ENCODE peak calls at places on chromosomes 6 and 20, in six cellular contexts. A is NCI-H226; O is activated CD4-positive, alpha-beta T cell treated with anti-CD3 and anti-CD28 coated beads, Interleukin-2, amount 50 U/mL, for 1 hour; P is activated T-helper 1 cell treated with anti-CD3 and anti-CD28 coated beads, Interleukin-12 subunit alpha, Interleukin-12 subunit beta, Interleukin-2, Interleukin-4 antibody, amounts not matched to agents 30 ng/mL and 10 ng/mL and 1 ng/mL, durations not matched to agents 14 hours and 24 hours and 36 hours; J is tibial nerve; S is foreskin fibroblast. H is an unnamed sample.

GRCh38 chr6:14095444-14095843 is 22.1 kb upstream of the CD83 start:
- DNase-seq in A (no peak), O (no peak), P (no peak), J (no peak), S (no peak), H (no peak)

GRCh38 chr20:5780233-5781217 is 30.3 kb downstream of the SHLD1 start:
- DNase-seq in A (no peak), O (no peak), P (no peak), J (no peak), S (peak), H (no peak)

GRCh38 chr6:170485159-170485558 is 67.9 kb downstream of the PSMB1 start:
- DNase-seq in A (no peak), O (no peak), P (no peak), J (no peak), S (no peak), H (no peak)

GRCh38 chr6:86147311-86147710 is 504.6 kb upstream of the SYNCRIP start:
- DNase-seq in A (no peak), O (no peak), P (no peak), J (no peak), S (no peak), H (no peak)

GRCh38 chr6:104705095-104705707 is 154.5 kb downstream of the HACE1 start:
- DNase-seq in A (peak), O (peak), P (peak), J (no peak), S (peak), H (no peak)

GRCh38 chr6:156782691-156783320 is 5.6 kb downstream of the ARID1B start:
- DNase-seq in A (no peak), O (no peak), P (no peak), J (no peak), S (no peak), H (no peak)

GRCh38 chr6:2976571-2977085 is 5.3 kb upstream of the SERPINB6 start:
- DNase-seq in A (peak), O (no peak), P (no peak), J (no peak), S (peak), H (peak)

GRCh38 chr20:326645-327031 is 1.3 kb downstream of the SOX12 start:
- DNase-seq in A (no peak), O (no peak), P (no peak), J (no peak), S (peak), H (peak)

GRCh38 chr20:41717464-41717863 is 99.3 kb upstream of the CHD6 start:
- DNase-seq in A (no peak), O (no peak), P (no peak), J (no peak), S (no peak), H (peak)

GRCh38 chr6:148451690-148452089 is 109.1 kb downstream of the SASH1 start:
- DNase-seq in A (no peak), O (no peak), P (peak), J (no peak), S (no peak), H (no peak)

GRCh38 chr6:24583463-24584389 is 62.3 kb downstream of the KIAA0319 start:
- DNase-seq in A (peak), O (peak), P (peak), J (peak), S (peak), H (peak)

GRCh38 chr20:63311186-63311832 is 18.3 kb downstream of the COL20A1 start:
- DNase-seq in A (no peak), O (no peak), P (no peak), J (no peak), S (no peak), H (no peak)

GRCh38 chr20:32018269-32019155 is 8.3 kb downstream of the CCM2L start:
- DNase-seq in A (peak), O (peak), P (peak), J (peak), S (no peak), H (peak)